ENCODE peak calls at places on chromosomes 1 and 21, in six cellular contexts. T is GM23338, R is Panc1, J is sigmoid colon, N is GM12891, Y is HL-60. O is an unnamed sample.

GRCh38 chr1:83545450-83545849 is 453.5 kb downstream of the TTLL7 start:
- DNase-seq in T (peak; percentile 51), Y (no peak), R (no peak), J (no peak), N (no peak), O (no peak)

GRCh38 chr1:39272027-39272790 is 67.7 kb downstream of the MACF1 start:
- DNase-seq in R (no peak), Y (no peak), T (no peak), N (no peak), J (no peak), O (no peak)

GRCh38 chr1:224831501-224831900 is 98.0 kb upstream of the DNAH14 start:
- DNase-seq in R (no peak), Y (no peak), N (no peak), J (no peak), T (no peak), O (no peak)

GRCh38 chr21:35399706-35400105 is 350.6 kb upstream of the RUNX1 start:
- DNase-seq in N (no peak), J (no peak), T (no peak), R (no peak), Y (no peak), O (no peak)

GRCh38 chr1:15476927-15477326 is 1.0 kb downstream of the CELA2B start:
- DNase-seq in J (no peak), R (no peak), T (peak; percentile 36), Y (no peak), N (no peak), O (no peak)

GRCh38 chr1:25246600-25247023 is 642 bp downstream of the RSRP1 start:
- DNase-seq in J (peak; percentile 77), Y (no peak), T (peak; percentile 37), N (peak; percentile 21), R (no peak), O (no peak)

GRCh38 chr1:2532485-2533160 is 2.6 kb upstream of the HES5 start:
- DNase-seq in J (no peak), R (no peak), T (no peak), N (no peak), Y (no peak), O (no peak)

GRCh38 chr1:9717193-9718005 is 65.9 kb downstream of the PIK3CD start:
- DNase-seq in J (peak; percentile 83), T (peak; percentile 78), N (peak; percentile 94), Y (peak; percentile 92), R (no peak), O (peak; percentile 78)

GRCh38 chr1:51760872-51761271 is 117.7 kb downstream of the NRDC start:
- DNase-seq in J (no peak), R (no peak), T (no peak), N (no peak), Y (no peak), O (no peak)

GRCh38 chr1:205337481-205337880 is 15.9 kb upstream of the NUAK2 start:
- DNase-seq in J (no peak), R (no peak), N (no peak), Y (no peak), T (no peak), O (no peak)

GRCh38 chr1:231612393-231613089 is 14.0 kb upstream of the DISC1 start:
- DNase-seq in R (no peak), J (no peak), T (no peak), Y (peak; percentile 91), N (no peak), O (no peak)

GRCh38 chr1:184959626-184960025 is 14.7 kb downstream of the NIBAN1 start:
- DNase-seq in T (no peak), N (no peak), R (no peak), J (no peak), Y (no peak), O (no peak)

GRCh38 chr1:60596791-60597748 is 485.3 kb upstream of the NFIA start:
- DNase-seq in T (no peak), J (no peak), N (no peak), R (no peak), Y (no peak), O (no peak)

GRCh38 chr1:109214695-109215623 is 1.2 kb downstream of the SARS1 start:
- DNase-seq in Y (peak; percentile 30), R (no peak), T (peak; percentile 59), N (peak; percentile 31), J (peak; percentile 75), O (no peak)

GRCh38 chr1:166167395-166167922 is 658 bp upstream of the FAM78B start:
- DNase-seq in Y (no peak), N (no peak), T (peak; percentile 20), J (no peak), R (no peak), O (no peak)

DNA sequence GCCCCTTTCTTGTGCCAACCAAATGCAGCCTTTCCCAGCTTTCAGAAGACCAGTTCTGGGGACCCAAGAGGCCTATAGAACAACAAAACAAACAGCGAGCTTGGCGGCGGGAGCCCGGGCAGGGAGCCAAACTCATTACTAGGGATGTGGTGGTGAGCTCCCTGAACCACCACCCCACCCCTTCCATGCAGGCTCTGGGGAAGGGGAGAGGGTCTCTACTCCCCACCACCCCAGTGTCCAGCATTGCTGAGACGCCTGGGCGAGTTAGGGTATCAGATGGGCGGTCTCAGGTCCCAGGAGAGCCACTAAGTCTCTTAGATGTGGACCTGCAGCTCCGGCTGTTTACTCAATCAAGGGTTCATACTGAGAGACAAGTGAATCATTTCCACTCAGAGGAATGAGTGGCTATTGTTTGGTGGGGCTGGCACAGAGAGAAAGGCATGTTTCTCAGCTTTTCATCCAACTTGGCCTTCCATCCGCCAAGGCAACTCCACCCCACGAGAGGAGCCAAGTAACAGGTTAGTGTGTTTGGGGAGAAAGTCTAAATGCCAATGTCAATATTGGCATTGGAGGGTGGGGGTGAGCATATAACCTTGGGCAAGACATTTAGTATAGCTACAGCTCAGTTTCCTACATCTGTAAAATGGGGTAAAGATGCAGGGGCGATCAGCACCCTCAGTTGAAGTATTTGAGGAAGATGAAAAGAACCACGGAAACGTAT is 40.9 kb downstream of the PLXNA2 start:
- DNase-seq in T (no peak), N (no peak), Y (no peak), J (no peak), R (no peak), O (no peak)
- TF ChIP-seq POLR2AphosphoS5 in T (no peak), N (no peak), Y (no peak), J (no peak), R (no peak), O (no peak)

DNA sequence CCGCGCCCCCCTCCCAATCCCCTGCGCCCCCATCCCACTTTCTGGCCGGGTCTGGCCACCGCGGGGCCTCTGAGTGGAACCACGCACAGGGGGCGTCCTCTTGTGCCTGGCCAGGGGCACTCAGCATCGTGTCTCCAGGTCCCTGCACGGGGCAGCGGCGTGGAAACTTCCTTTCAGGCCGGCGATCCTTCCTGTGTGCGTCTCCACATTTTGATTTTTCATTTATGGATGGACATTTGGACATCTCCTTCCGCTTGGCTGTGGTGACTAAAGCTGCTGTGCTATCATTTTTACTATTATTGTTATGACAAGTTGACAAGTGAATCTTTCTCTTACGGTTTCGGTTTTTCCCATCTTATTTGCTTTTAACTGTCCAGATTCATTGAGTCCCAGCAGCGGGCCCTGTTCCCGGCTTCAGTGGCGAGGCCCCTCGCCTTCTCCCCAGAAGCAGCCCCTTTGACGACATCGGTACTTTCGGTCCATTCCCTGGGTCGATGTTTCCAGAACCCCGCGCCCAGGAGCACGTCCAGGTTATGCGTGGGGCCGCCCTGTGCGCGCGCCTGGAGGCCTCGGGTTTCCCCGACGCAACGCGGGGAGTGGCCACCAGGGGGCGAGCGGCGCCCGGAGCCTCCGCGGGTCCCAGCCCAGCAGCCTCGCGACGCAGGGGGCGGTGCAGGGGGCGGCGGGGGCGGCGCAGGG is 12.4 kb upstream of the SLC19A1 start:
- DNase-seq in N (peak; percentile 87), J (peak; percentile 91), T (peak; percentile 71), R (peak; percentile 28), Y (peak; percentile 75), O (peak; percentile 81)
- TF ChIP-seq POLR2AphosphoS5 in N (no peak), J (no peak), T (no peak), R (no peak), Y (peak; percentile 27), O (no peak)

GRCh38 chr1:183871142-183871541 is 66.2 kb downstream of the RGL1 start:
- DNase-seq in Y (no peak), J (no peak), T (no peak), N (no peak), R (peak; percentile 98), O (no peak)
- TF ChIP-seq POLR2AphosphoS5 in Y (no peak), J (no peak), T (no peak), N (no peak), R (no peak), O (no peak)

DNA sequence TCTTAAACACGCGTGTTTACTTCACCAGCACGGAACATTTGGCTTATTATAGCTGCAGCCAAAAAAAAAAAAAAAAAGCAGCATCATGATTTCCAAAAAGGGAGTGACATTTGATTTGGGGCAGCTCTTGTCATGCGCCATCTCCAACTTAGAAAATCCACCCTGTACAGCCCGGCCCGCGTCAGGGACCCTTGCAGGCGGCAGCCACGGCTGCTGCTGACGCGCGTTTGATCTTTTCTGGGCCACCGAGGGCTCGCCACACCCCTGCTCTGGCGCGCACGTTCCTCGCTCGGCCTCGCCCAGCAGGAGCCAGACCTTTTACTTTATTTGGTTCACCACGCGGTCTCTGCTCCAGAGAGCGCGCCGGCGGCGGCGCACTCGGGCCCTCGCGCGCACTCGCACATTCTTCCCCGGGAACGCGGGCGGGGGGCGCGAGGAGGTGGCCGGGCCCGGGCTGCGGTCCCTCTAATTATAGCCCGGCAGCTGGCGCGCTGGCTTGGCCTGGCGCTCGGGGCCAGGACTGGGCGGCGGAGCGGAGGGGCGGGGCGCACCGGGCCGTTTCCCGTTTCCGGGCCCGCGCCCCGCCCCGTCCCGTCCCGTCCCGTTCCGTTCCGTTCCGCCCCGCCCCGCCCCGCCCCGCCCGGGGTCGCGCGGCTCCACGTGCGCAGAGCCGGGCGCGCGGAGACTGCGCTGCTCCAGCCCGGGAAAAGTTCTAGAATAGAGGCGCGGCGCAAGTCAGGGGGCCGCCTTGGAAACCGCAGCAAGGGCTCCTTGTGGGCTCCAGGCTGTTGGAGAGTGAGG is 10.2 kb downstream of the IRF2BP2 start:
- DNase-seq in R (no peak), T (peak; percentile 89), N (no peak), Y (peak; percentile 91), J (peak; percentile 95), O (peak; percentile 55)
- TF ChIP-seq POLR2AphosphoS5 in R (no peak), T (peak; percentile 60), N (peak; percentile 52), Y (peak; percentile 90), J (peak; percentile 77), O (peak; percentile 56)

DNA sequence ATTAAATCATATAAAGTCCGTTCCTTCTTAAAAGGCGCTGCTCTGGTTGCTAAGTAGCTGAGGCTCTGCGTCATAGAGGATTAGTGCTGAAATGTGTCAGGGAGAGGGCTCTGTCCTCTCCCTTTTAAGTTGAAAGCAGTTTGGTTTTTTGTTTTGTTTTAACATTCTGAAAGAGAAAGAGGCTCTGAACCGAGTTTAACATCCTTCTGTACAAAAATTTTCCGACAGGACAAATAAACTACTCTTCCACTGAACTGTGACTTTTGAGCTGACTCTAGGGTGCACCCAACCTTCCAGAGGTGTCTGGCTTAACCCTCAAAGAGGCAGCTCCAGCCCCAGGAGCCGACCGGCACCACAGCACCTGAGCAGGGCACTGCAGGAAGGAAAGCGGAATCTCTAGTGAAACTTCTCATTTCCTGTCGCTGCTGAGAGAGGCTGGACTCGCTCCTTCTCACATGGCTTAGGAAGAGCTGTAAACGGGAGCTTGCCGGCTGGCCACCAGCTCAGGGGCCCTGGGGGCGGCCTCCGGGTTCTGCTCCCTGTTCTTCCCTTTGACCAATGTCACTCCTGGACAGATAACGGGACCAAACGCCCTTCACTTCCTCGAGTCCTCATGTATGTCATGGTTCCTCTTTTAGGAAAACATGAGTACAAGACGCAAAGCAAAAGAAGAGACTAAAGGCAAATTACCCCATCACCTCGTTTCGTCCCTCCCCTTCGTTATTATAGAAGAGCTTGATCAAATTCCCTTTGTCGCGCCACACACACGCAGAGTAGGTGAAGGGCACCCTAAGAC is 1.2 kb downstream of the VAV3 start:
- DNase-seq in R (no peak), J (peak; percentile 59), Y (peak; percentile 68), N (peak; percentile 44), T (peak; percentile 64), O (peak; percentile 43)
- TF ChIP-seq POLR2AphosphoS5 in R (no peak), J (no peak), Y (peak; percentile 68), N (no peak), T (no peak), O (no peak)

O was measured in GM12892.